ENCODE peak calls at places on chromosomes 4 and X, in eight cellular contexts. One of them, this sample, is unnamed.

GRCh38 chrX:150037041-150037440 is 98.8 kb upstream of the EOLA2 start:
- DNase-seq in posterior cingulate gyrus: no peak
- DNase-seq in KG1: no peak
- DNase-seq in hippocampal formation: no peak
- DNase-seq in HS-5: no peak
- DNase-seq in stromal cell of bone marrow: no peak
- DNase-seq in activated CD4-positive, alpha-beta T cell treated with anti-CD3 and anti-CD28 coated beads, Interleukin-2, amount 10 ng/mL, durations not matched to agents 7 days and 5 days: no peak
- DNase-seq in iPS DF 19.7: no peak
- DNase-seq in this sample: no peak

GRCh38 chrX:20435913-20436312 is 169.2 kb upstream of the RPS6KA3 start:
- DNase-seq in KG1: no peak
- DNase-seq in stromal cell of bone marrow: no peak
- DNase-seq in activated CD4-positive, alpha-beta T cell treated with anti-CD3 and anti-CD28 coated beads, Interleukin-2, amount 10 ng/mL, durations not matched to agents 7 days and 5 days: no peak
- DNase-seq in HS-5: no peak
- DNase-seq in hippocampal formation: no peak
- DNase-seq in iPS DF 19.7: no peak
- DNase-seq in posterior cingulate gyrus: no peak
- DNase-seq in this sample: no peak

GRCh38 chr4:122749704-122750454 is 17.4 kb downstream of the BBS12 start:
- DNase-seq in iPS DF 19.7: no peak
- DNase-seq in KG1: no peak
- DNase-seq in stromal cell of bone marrow: no peak
- DNase-seq in hippocampal formation: no peak
- DNase-seq in posterior cingulate gyrus: no peak
- DNase-seq in activated CD4-positive, alpha-beta T cell treated with anti-CD3 and anti-CD28 coated beads, Interleukin-2, amount 10 ng/mL, durations not matched to agents 7 days and 5 days: no peak
- DNase-seq in HS-5: no peak
- DNase-seq in this sample: no peak

GRCh38 chr4:146095091-146095690 is 80.3 kb upstream of the LSM6 start:
- DNase-seq in stromal cell of bone marrow: peak
- DNase-seq in posterior cingulate gyrus: no peak
- DNase-seq in HS-5: peak
- DNase-seq in iPS DF 19.7: no peak
- DNase-seq in hippocampal formation: no peak
- DNase-seq in activated CD4-positive, alpha-beta T cell treated with anti-CD3 and anti-CD28 coated beads, Interleukin-2, amount 10 ng/mL, durations not matched to agents 7 days and 5 days: peak
- DNase-seq in KG1: no peak
- DNase-seq in this sample: no peak

GRCh38 chr4:177484613-177485021 is 42.4 kb upstream of the AGA start:
- DNase-seq in hippocampal formation: no peak
- DNase-seq in posterior cingulate gyrus: no peak
- DNase-seq in activated CD4-positive, alpha-beta T cell treated with anti-CD3 and anti-CD28 coated beads, Interleukin-2, amount 10 ng/mL, durations not matched to agents 7 days and 5 days: no peak
- DNase-seq in KG1: no peak
- DNase-seq in iPS DF 19.7: peak
- DNase-seq in stromal cell of bone marrow: peak
- DNase-seq in HS-5: peak
- DNase-seq in this sample: no peak

GRCh38 chr4:125714845-125715244 is 400.1 kb downstream of the FAT4 start:
- DNase-seq in KG1: no peak
- DNase-seq in stromal cell of bone marrow: no peak
- DNase-seq in posterior cingulate gyrus: no peak
- DNase-seq in iPS DF 19.7: peak
- DNase-seq in hippocampal formation: no peak
- DNase-seq in activated CD4-positive, alpha-beta T cell treated with anti-CD3 and anti-CD28 coated beads, Interleukin-2, amount 10 ng/mL, durations not matched to agents 7 days and 5 days: no peak
- DNase-seq in HS-5: no peak
- DNase-seq in this sample: no peak

GRCh38 chr4:186554485-186554884 is 882 bp downstream of the MTNR1A start:
- DNase-seq in HS-5: no peak
- DNase-seq in stromal cell of bone marrow: no peak
- DNase-seq in KG1: no peak
- DNase-seq in posterior cingulate gyrus: no peak
- DNase-seq in iPS DF 19.7: no peak
- DNase-seq in activated CD4-positive, alpha-beta T cell treated with anti-CD3 and anti-CD28 coated beads, Interleukin-2, amount 10 ng/mL, durations not matched to agents 7 days and 5 days: no peak
- DNase-seq in hippocampal formation: no peak
- DNase-seq in this sample: no peak

GRCh38 chr4:183987529-183987946 is 82.4 kb downstream of the STOX2 start:
- DNase-seq in posterior cingulate gyrus: peak
- DNase-seq in KG1: no peak
- DNase-seq in iPS DF 19.7: no peak
- DNase-seq in stromal cell of bone marrow: peak
- DNase-seq in HS-5: peak
- DNase-seq in activated CD4-positive, alpha-beta T cell treated with anti-CD3 and anti-CD28 coated beads, Interleukin-2, amount 10 ng/mL, durations not matched to agents 7 days and 5 days: no peak
- DNase-seq in hippocampal formation: peak
- DNase-seq in this sample: peak

GRCh38 chr4:101835121-101835904 is 44.8 kb downstream of the BANK1 start:
- DNase-seq in iPS DF 19.7: no peak
- DNase-seq in KG1: no peak
- DNase-seq in activated CD4-positive, alpha-beta T cell treated with anti-CD3 and anti-CD28 coated beads, Interleukin-2, amount 10 ng/mL, durations not matched to agents 7 days and 5 days: no peak
- DNase-seq in stromal cell of bone marrow: peak
- DNase-seq in HS-5: peak
- DNase-seq in posterior cingulate gyrus: no peak
- DNase-seq in hippocampal formation: no peak
- DNase-seq in this sample: no peak

GRCh38 chr4:83109480-83110221 is 4.9 kb downstream of the PLAC8 start:
- DNase-seq in iPS DF 19.7: no peak
- DNase-seq in stromal cell of bone marrow: no peak
- DNase-seq in HS-5: no peak
- DNase-seq in posterior cingulate gyrus: no peak
- DNase-seq in hippocampal formation: peak
- DNase-seq in activated CD4-positive, alpha-beta T cell treated with anti-CD3 and anti-CD28 coated beads, Interleukin-2, amount 10 ng/mL, durations not matched to agents 7 days and 5 days: peak
- DNase-seq in KG1: no peak
- DNase-seq in this sample: no peak

GRCh38 chr4:81722229-81722900 is 250.7 kb upstream of the RASGEF1B start:
- DNase-seq in iPS DF 19.7: no peak
- DNase-seq in activated CD4-positive, alpha-beta T cell treated with anti-CD3 and anti-CD28 coated beads, Interleukin-2, amount 10 ng/mL, durations not matched to agents 7 days and 5 days: no peak
- DNase-seq in posterior cingulate gyrus: no peak
- DNase-seq in stromal cell of bone marrow: no peak
- DNase-seq in KG1: no peak
- DNase-seq in hippocampal formation: no peak
- DNase-seq in HS-5: no peak
- DNase-seq in this sample: no peak

GRCh38 chr4:87109121-87109520 is 111.3 kb downstream of the KLHL8 start:
- DNase-seq in HS-5: no peak
- DNase-seq in iPS DF 19.7: no peak
- DNase-seq in posterior cingulate gyrus: no peak
- DNase-seq in activated CD4-positive, alpha-beta T cell treated with anti-CD3 and anti-CD28 coated beads, Interleukin-2, amount 10 ng/mL, durations not matched to agents 7 days and 5 days: no peak
- DNase-seq in stromal cell of bone marrow: no peak
- DNase-seq in KG1: no peak
- DNase-seq in hippocampal formation: no peak
- DNase-seq in this sample: no peak

GRCh38 chrX:1118572-1119199 is 93.8 kb downstream of the CRLF2 start:
- DNase-seq in KG1: no peak
- DNase-seq in iPS DF 19.7: no peak
- DNase-seq in activated CD4-positive, alpha-beta T cell treated with anti-CD3 and anti-CD28 coated beads, Interleukin-2, amount 10 ng/mL, durations not matched to agents 7 days and 5 days: no peak
- DNase-seq in stromal cell of bone marrow: no peak
- DNase-seq in hippocampal formation: no peak
- DNase-seq in posterior cingulate gyrus: no peak
- DNase-seq in HS-5: no peak
- DNase-seq in this sample: no peak

GRCh38 chr4:179624768-179625181 is 2182.5 kb upstream of the AGA start:
- DNase-seq in KG1: no peak
- DNase-seq in hippocampal formation: no peak
- DNase-seq in HS-5: peak
- DNase-seq in posterior cingulate gyrus: peak
- DNase-seq in activated CD4-positive, alpha-beta T cell treated with anti-CD3 and anti-CD28 coated beads, Interleukin-2, amount 10 ng/mL, durations not matched to agents 7 days and 5 days: no peak
- DNase-seq in iPS DF 19.7: no peak
- DNase-seq in stromal cell of bone marrow: no peak
- DNase-seq in this sample: no peak

GRCh38 chrX:121008920-121009319 is 23.4 kb upstream of the CT47A1 start:
- DNase-seq in iPS DF 19.7: no peak
- DNase-seq in HS-5: no peak
- DNase-seq in activated CD4-positive, alpha-beta T cell treated with anti-CD3 and anti-CD28 coated beads, Interleukin-2, amount 10 ng/mL, durations not matched to agents 7 days and 5 days: no peak
- DNase-seq in stromal cell of bone marrow: no peak
- DNase-seq in hippocampal formation: no peak
- DNase-seq in posterior cingulate gyrus: no peak
- DNase-seq in KG1: no peak
- DNase-seq in this sample: no peak

GRCh38 chrX:95427389-95427788 is 1257.3 kb upstream of the DIAPH2 start:
- DNase-seq in iPS DF 19.7: no peak
- DNase-seq in stromal cell of bone marrow: no peak
- DNase-seq in posterior cingulate gyrus: no peak
- DNase-seq in HS-5: no peak
- DNase-seq in activated CD4-positive, alpha-beta T cell treated with anti-CD3 and anti-CD28 coated beads, Interleukin-2, amount 10 ng/mL, durations not matched to agents 7 days and 5 days: no peak
- DNase-seq in KG1: no peak
- DNase-seq in hippocampal formation: no peak
- DNase-seq in this sample: no peak

GRCh38 chr4:81651500-81651899 is 179.8 kb upstream of the RASGEF1B start:
- DNase-seq in activated CD4-positive, alpha-beta T cell treated with anti-CD3 and anti-CD28 coated beads, Interleukin-2, amount 10 ng/mL, durations not matched to agents 7 days and 5 days: no peak
- DNase-seq in KG1: no peak
- DNase-seq in HS-5: no peak
- DNase-seq in hippocampal formation: no peak
- DNase-seq in posterior cingulate gyrus: no peak
- DNase-seq in stromal cell of bone marrow: no peak
- DNase-seq in iPS DF 19.7: no peak
- DNase-seq in this sample: no peak

GRCh38 chr4:124943145-124943889 is 230.8 kb upstream of the ANKRD50 start:
- DNase-seq in stromal cell of bone marrow: no peak
- DNase-seq in KG1: no peak
- DNase-seq in HS-5: no peak
- DNase-seq in hippocampal formation: no peak
- DNase-seq in activated CD4-positive, alpha-beta T cell treated with anti-CD3 and anti-CD28 coated beads, Interleukin-2, amount 10 ng/mL, durations not matched to agents 7 days and 5 days: no peak
- DNase-seq in iPS DF 19.7: no peak
- DNase-seq in posterior cingulate gyrus: no peak
- DNase-seq in this sample: no peak

GRCh38 chrX:41922125-41922521 is 1.2 kb downstream of the CASK start:
- DNase-seq in stromal cell of bone marrow: no peak
- DNase-seq in activated CD4-positive, alpha-beta T cell treated with anti-CD3 and anti-CD28 coated beads, Interleukin-2, amount 10 ng/mL, durations not matched to agents 7 days and 5 days: peak
- DNase-seq in HS-5: no peak
- DNase-seq in KG1: no peak
- DNase-seq in iPS DF 19.7: no peak
- DNase-seq in hippocampal formation: no peak
- DNase-seq in posterior cingulate gyrus: no peak
- DNase-seq in this sample: no peak

GRCh38 chrX:29662101-29662500 is 553.3 kb upstream of the MAGEB2 start:
- DNase-seq in hippocampal formation: no peak
- DNase-seq in activated CD4-positive, alpha-beta T cell treated with anti-CD3 and anti-CD28 coated beads, Interleukin-2, amount 10 ng/mL, durations not matched to agents 7 days and 5 days: no peak
- DNase-seq in stromal cell of bone marrow: no peak
- DNase-seq in posterior cingulate gyrus: no peak
- DNase-seq in HS-5: peak
- DNase-seq in iPS DF 19.7: no peak
- DNase-seq in KG1: no peak
- DNase-seq in this sample: no peak

GRCh38 chr4:173371292-173372192 is 788 bp downstream of the SAP30 start:
- DNase-seq in posterior cingulate gyrus: peak
- DNase-seq in hippocampal formation: peak
- DNase-seq in iPS DF 19.7: no peak
- DNase-seq in HS-5: peak
- DNase-seq in activated CD4-positive, alpha-beta T cell treated with anti-CD3 and anti-CD28 coated beads, Interleukin-2, amount 10 ng/mL, durations not matched to agents 7 days and 5 days: peak
- DNase-seq in stromal cell of bone marrow: peak
- DNase-seq in KG1: peak
- DNase-seq in this sample: peak